ENCODE peak calls at places on chromosomes 2 and 18, in eight cellular contexts. One of them, this sample, is unnamed.

GRCh38 chr2:170323743-170324142 is 145.8 kb downstream of the MYO3B start:
- DNase-seq in fibroblast of lung: no peak
- DNase-seq in AG10803: no peak
- DNase-seq in astrocyte of the hippocampus: no peak
- DNase-seq in NCI-H2081: no peak
- DNase-seq in body of pancreas: no peak
- DNase-seq in T follicular helper cell: no peak
- DNase-seq in LoVo: no peak
- DNase-seq in this sample: no peak

GRCh38 chr2:212686285-212686895 is 147.8 kb upstream of the ERBB4 start:
- DNase-seq in AG10803: peak
- DNase-seq in body of pancreas: peak
- DNase-seq in LoVo: peak
- DNase-seq in T follicular helper cell: peak
- DNase-seq in astrocyte of the hippocampus: peak
- DNase-seq in NCI-H2081: peak
- DNase-seq in fibroblast of lung: peak
- DNase-seq in this sample: peak

GRCh38 chr2:191170773-191171172 is 20.0 kb upstream of the STAT4 start:
- DNase-seq in T follicular helper cell: no peak
- DNase-seq in NCI-H2081: no peak
- DNase-seq in astrocyte of the hippocampus: no peak
- DNase-seq in LoVo: no peak
- DNase-seq in fibroblast of lung: no peak
- DNase-seq in AG10803: no peak
- DNase-seq in body of pancreas: no peak
- DNase-seq in this sample: no peak

GRCh38 chr2:47778698-47779415 is 4.1 kb upstream of the MSH6 start:
- DNase-seq in NCI-H2081: no peak
- DNase-seq in LoVo: no peak
- DNase-seq in T follicular helper cell: no peak
- DNase-seq in fibroblast of lung: no peak
- DNase-seq in astrocyte of the hippocampus: no peak
- DNase-seq in AG10803: no peak
- DNase-seq in body of pancreas: no peak
- DNase-seq in this sample: peak

GRCh38 chr2:22879009-22879863 is 505.7 kb upstream of the KLHL29 start:
- DNase-seq in body of pancreas: no peak
- DNase-seq in astrocyte of the hippocampus: no peak
- DNase-seq in LoVo: no peak
- DNase-seq in T follicular helper cell: no peak
- DNase-seq in NCI-H2081: no peak
- DNase-seq in AG10803: no peak
- DNase-seq in fibroblast of lung: no peak
- DNase-seq in this sample: no peak

GRCh38 chr2:183260527-183260926 is 136.3 kb downstream of the NUP35 start:
- DNase-seq in astrocyte of the hippocampus: no peak
- DNase-seq in body of pancreas: no peak
- DNase-seq in fibroblast of lung: no peak
- DNase-seq in T follicular helper cell: no peak
- DNase-seq in NCI-H2081: no peak
- DNase-seq in LoVo: no peak
- DNase-seq in AG10803: no peak
- DNase-seq in this sample: no peak

GRCh38 chr2:73297151-73297559 is 3.8 kb upstream of the EGR4 start:
- DNase-seq in AG10803: no peak
- DNase-seq in body of pancreas: peak
- DNase-seq in fibroblast of lung: no peak
- DNase-seq in LoVo: no peak
- DNase-seq in NCI-H2081: peak
- DNase-seq in astrocyte of the hippocampus: peak
- DNase-seq in T follicular helper cell: no peak
- DNase-seq in this sample: peak

GRCh38 chr2:157657858-157658257 is 29.2 kb upstream of the ACVR1C start:
- DNase-seq in fibroblast of lung: no peak
- DNase-seq in body of pancreas: no peak
- DNase-seq in AG10803: no peak
- DNase-seq in LoVo: no peak
- DNase-seq in T follicular helper cell: no peak
- DNase-seq in astrocyte of the hippocampus: no peak
- DNase-seq in NCI-H2081: no peak
- DNase-seq in this sample: no peak

GRCh38 chr18:35938158-35938557 is 34.3 kb upstream of the RMP24 start:
- DNase-seq in astrocyte of the hippocampus: peak
- DNase-seq in LoVo: no peak
- DNase-seq in body of pancreas: no peak
- DNase-seq in AG10803: no peak
- DNase-seq in T follicular helper cell: no peak
- DNase-seq in fibroblast of lung: peak
- DNase-seq in NCI-H2081: no peak
- DNase-seq in this sample: no peak

GRCh38 chr18:63928331-63928730 is 20.6 kb downstream of the SERPINB10 start:
- DNase-seq in LoVo: no peak
- DNase-seq in T follicular helper cell: no peak
- DNase-seq in body of pancreas: no peak
- DNase-seq in NCI-H2081: no peak
- DNase-seq in astrocyte of the hippocampus: no peak
- DNase-seq in AG10803: no peak
- DNase-seq in fibroblast of lung: no peak
- DNase-seq in this sample: no peak

GRCh38 chr18:27685807-27686412 is 491.0 kb downstream of the CDH2 start:
- DNase-seq in body of pancreas: no peak
- DNase-seq in LoVo: peak
- DNase-seq in AG10803: peak
- DNase-seq in fibroblast of lung: peak
- DNase-seq in NCI-H2081: peak
- DNase-seq in astrocyte of the hippocampus: peak
- DNase-seq in T follicular helper cell: no peak
- DNase-seq in this sample: peak

GRCh38 chr2:149924549-149925213 is 337.1 kb upstream of the MMADHC start:
- DNase-seq in body of pancreas: no peak
- DNase-seq in fibroblast of lung: no peak
- DNase-seq in AG10803: peak
- DNase-seq in LoVo: no peak
- DNase-seq in astrocyte of the hippocampus: no peak
- DNase-seq in T follicular helper cell: no peak
- DNase-seq in NCI-H2081: no peak
- DNase-seq in this sample: no peak

GRCh38 chr2:7625392-7626138 is 708.4 kb downstream of the RNF144A start:
- DNase-seq in T follicular helper cell: no peak
- DNase-seq in AG10803: no peak
- DNase-seq in fibroblast of lung: no peak
- DNase-seq in LoVo: no peak
- DNase-seq in body of pancreas: no peak
- DNase-seq in NCI-H2081: peak
- DNase-seq in astrocyte of the hippocampus: no peak
- DNase-seq in this sample: peak

GRCh38 chr2:42977236-42978174 is 185.1 kb upstream of the HAAO start:
- DNase-seq in astrocyte of the hippocampus: no peak
- DNase-seq in AG10803: no peak
- DNase-seq in body of pancreas: peak
- DNase-seq in T follicular helper cell: no peak
- DNase-seq in fibroblast of lung: no peak
- DNase-seq in LoVo: no peak
- DNase-seq in NCI-H2081: no peak
- DNase-seq in this sample: peak

This sample was measured in left kidney.